ENCODE peak calls at places on chromosomes 11 and 22, in four cellular contexts. J is HL-60, L is GM12878, I is K562. U is an unnamed sample.

GRCh38 chr22:36873614-36874308 is 13.0 kb downstream of the NCF4 start:
- DNase-seq in J (peak), L (peak), I (peak), U (peak)

GRCh38 chr11:61769169-61769920 is 16.9 kb downstream of the MYRF start:
- DNase-seq in L (no peak), J (no peak), I (no peak), U (no peak)

GRCh38 chr22:19770349-19771220 is 10.0 kb downstream of the TBX1 start:
- DNase-seq in L (no peak), I (no peak), J (no peak), U (no peak)

GRCh38 chr11:80598905-80599304 is 1158.1 kb upstream of the TENM4 start:
- DNase-seq in L (no peak), I (no peak), J (no peak), U (no peak)

GRCh38 chr11:59221438-59221837 is 8.7 kb upstream of the MPEG1 start:
- DNase-seq in I (no peak), L (no peak), J (no peak), U (no peak)

GRCh38 chr11:3723014-3723708 is 52.0 kb upstream of the CHRNA10 start:
- DNase-seq in I (no peak), J (peak), L (no peak), U (no peak)

GRCh38 chr11:92473736-92474135 is 249.1 kb downstream of the FAT3 start:
- DNase-seq in I (no peak), L (no peak), J (no peak), U (no peak)

GRCh38 chr22:38172016-38172431 is 9.6 kb downstream of the PLA2G6 start:
- DNase-seq in I (no peak), J (no peak), L (no peak), U (no peak)

GRCh38 chr11:28086569-28086968 is 21.4 kb downstream of the KIF18A start:
- DNase-seq in L (no peak), J (no peak), I (no peak), U (no peak)

GRCh38 chr22:20779813-20780148 is 5.9 kb downstream of the SERPIND1 start:
- DNase-seq in L (no peak), I (no peak), J (no peak), U (no peak)

GRCh38 chr22:50481440-50482106 is at the start of gene ADM2:
- DNase-seq in I (peak), J (no peak), L (no peak), U (no peak)

GRCh38 chr11:47941907-47942558 is 38.3 kb upstream of the PTPRJ start:
- DNase-seq in I (peak), J (peak), L (no peak), U (no peak)

GRCh38 chr11:93000511-93001476 is 31.3 kb downstream of the MTNR1B start:
- DNase-seq in I (peak), L (no peak), J (no peak), U (no peak)

GRCh38 chr11:112526699-112527410 is 266.2 kb upstream of the PLET1 start:
- DNase-seq in I (no peak), J (no peak), L (no peak), U (no peak)

GRCh38 chr11:75771646-75772410 is 3.2 kb downstream of the DGAT2 start:
- DNase-seq in L (no peak), J (peak), I (no peak), U (no peak)

GRCh38 chr11:118913411-118914125 is 12.2 kb downstream of the BCL9L start:
- DNase-seq in J (no peak), I (no peak), L (no peak), U (no peak)

GRCh38 chr11:108748971-108749370 is 84.1 kb downstream of the DDX10 start:
- DNase-seq in J (no peak), I (no peak), L (no peak), U (no peak)

GRCh38 chr22:40898850-40899357 is 37.0 kb upstream of the DNAJB7 start:
- DNase-seq in I (peak), L (peak), J (peak), U (peak)

GRCh38 chr11:18229501-18229900 is 7.1 kb downstream of the SAA4 start:
- DNase-seq in J (peak), I (no peak), L (peak), U (peak)

GRCh38 chr11:3056296-3057068 is 741 bp downstream of the CARS1 start:
- DNase-seq in J (no peak), L (no peak), I (no peak), U (no peak)

GRCh38 chr11:61893981-61894380 is 2.6 kb upstream of the FADS3 start:
- DNase-seq in I (no peak), J (no peak), L (no peak), U (no peak)

GRCh38 chr11:77372736-77373135 is 71.2 kb upstream of the GDPD4 start:
- DNase-seq in L (no peak), J (no peak), I (no peak), U (no peak)

GRCh38 chr11:74754507-74755255 is 6.0 kb downstream of the RNF169 start:
- DNase-seq in L (peak), J (no peak), I (no peak), U (no peak)

GRCh38 chr11:125554038-125554437 is 15.2 kb upstream of the EI24 start:
- DNase-seq in J (no peak), I (peak), L (no peak), U (no peak)
- TF ChIP-seq SPI1 in J (no peak), I (no peak), L (no peak), U (no peak)

DNA sequence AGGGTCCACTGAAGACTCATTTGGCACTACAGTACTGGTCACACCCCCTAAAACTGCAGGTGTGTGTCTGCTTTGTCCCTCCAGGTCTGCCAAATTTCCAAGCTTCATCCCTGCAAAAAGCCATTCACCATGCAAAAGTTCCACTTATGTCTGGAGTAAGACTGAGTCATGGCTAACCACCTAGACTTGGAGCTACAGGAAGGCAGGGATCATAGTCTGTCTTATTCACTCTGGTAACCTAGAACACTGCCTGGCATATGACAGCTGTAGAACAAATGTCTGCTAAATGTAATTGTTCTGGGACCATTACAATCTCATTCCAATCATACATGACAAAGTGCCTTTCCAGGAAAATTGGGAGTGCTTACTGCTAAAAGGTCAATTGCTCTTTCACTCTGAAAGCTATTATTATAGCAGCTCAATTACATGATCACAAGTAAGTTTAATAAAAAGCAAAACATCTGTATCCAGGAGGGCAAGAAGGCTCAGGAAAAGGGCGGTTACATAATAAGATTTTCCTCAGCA is 99.1 kb upstream of the CHRM4 start:
- DNase-seq in I (no peak), L (no peak), J (no peak), U (no peak)
- TF ChIP-seq SPI1 in I (no peak), L (no peak), J (no peak), U (no peak)

GRCh38 chr22:24094966-24095365 is 83.9 kb downstream of the CABIN1 start:
- DNase-seq in L (no peak), I (no peak), J (no peak), U (no peak)

GRCh38 chr22:24093855-24094254 is 82.8 kb downstream of the CABIN1 start:
- DNase-seq in L (no peak), J (no peak), I (no peak), U (no peak)

GRCh38 chr22:24095816-24096215 is 84.7 kb downstream of the CABIN1 start:
- DNase-seq in J (no peak), I (no peak), L (no peak), U (no peak)

GRCh38 chr22:24097961-24098391 is 83.3 kb upstream of the SUSD2 start:
- DNase-seq in I (no peak), L (no peak), J (no peak), U (no peak)

GRCh38 chr22:24096401-24097115 is 84.7 kb upstream of the SUSD2 start:
- DNase-seq in I (no peak), L (no peak), J (no peak), U (no peak)
- TF ChIP-seq SPI1 in I (no peak), L (no peak), J (no peak), U (no peak)

DNA sequence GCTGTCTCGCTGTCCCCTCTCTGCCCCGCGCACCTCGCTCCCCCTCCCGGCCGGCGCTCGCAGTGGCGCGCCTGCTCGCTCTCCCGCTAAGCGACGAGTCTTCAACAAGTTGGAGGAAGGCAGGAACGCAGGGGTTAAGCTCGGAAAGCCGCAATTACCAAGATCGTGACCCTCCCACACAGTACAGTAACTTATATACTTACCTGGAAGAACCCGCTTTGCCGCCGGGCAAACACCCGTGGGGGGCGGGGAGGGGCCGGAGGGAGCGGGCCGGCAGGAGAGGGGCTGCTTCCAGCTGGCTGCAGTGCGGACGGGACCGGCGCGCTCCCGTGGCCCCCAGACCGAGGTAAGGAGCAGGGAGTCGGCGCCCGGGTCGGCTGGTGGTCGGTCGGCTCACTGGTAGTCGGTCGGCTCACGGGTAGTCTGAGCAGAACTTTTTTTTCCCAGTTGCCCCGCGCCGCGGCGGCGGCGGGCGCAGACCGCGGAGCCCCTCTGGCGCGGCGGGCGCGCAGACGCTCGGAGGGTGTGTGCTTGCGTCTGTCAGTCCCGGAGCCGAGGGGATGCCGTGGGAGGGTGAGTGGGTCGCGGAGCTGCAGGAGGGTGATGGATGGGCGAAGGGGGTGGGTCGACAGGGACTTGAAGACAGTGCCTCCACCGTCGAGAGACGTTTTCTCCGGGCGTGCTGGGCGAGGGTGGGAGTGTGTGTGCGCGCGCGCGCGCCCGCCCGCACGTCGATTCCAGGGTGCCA is 101.2 kb upstream of the HSD17B12 start:
- DNase-seq in J (no peak), I (peak), L (no peak), U (no peak)
- TF ChIP-seq SPI1 in J (no peak), I (no peak), L (no peak), U (no peak)

DNA sequence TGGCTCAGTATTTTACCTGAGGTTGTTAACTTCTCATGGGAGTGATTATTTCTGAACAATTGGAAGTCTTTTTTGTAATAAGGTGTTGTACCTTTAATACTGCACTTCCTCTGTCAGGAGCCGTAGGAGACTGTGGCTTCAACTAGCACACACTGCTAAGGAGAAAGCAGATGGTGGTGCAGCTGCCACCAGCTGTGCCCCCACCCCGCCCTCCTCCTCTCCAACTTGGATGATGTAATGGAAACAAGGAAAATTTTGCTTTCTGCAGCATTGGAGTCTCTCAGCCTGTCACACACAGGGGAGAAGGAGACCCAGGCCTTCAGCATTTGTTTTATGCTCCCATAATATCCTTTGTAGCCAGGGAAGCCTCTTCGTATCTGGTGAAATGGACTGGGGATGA is 91.2 kb downstream of the TEAD1 start:
- DNase-seq in J (no peak), I (no peak), L (no peak), U (no peak)
- TF ChIP-seq SPI1 in J (no peak), I (no peak), L (no peak), U (no peak)